ENCODE peak calls at places on chromosomes 2 and 18, in six cellular contexts. V is uterus, R is fibroblast of lung, G is upper lobe of right lung, J is fibroblast of the aortic adventitia, F is adrenal gland. I is an unnamed sample.

GRCh38 chr18:60157810-60158209 is 214.8 kb downstream of the MC4R start:
- DNase-seq in V (no peak), R (no peak), G (no peak), J (no peak), F (no peak), I (no peak)

GRCh38 chr2:42562474-42563144 is 5.8 kb upstream of the MTA3 start:
- DNase-seq in V (no peak), R (no peak), G (peak), J (no peak), F (no peak), I (no peak)

GRCh38 chr2:25234756-25235155 is 66.4 kb upstream of the POMC start:
- DNase-seq in V (no peak), R (no peak), G (no peak), J (no peak), F (no peak), I (no peak)

GRCh38 chr2:152369176-152369860 is 34.3 kb downstream of the FMNL2 start:
- DNase-seq in V (no peak), R (peak), G (no peak), J (peak), F (no peak), I (peak)

GRCh38 chr2:151297882-151298281 is 8.4 kb upstream of the NMI start:
- DNase-seq in V (no peak), R (no peak), G (no peak), J (no peak), F (no peak), I (no peak)

GRCh38 chr2:226123307-226123706 is 676.3 kb downstream of the IRS1 start:
- DNase-seq in V (no peak), R (peak), G (no peak), J (peak), F (no peak), I (peak)

GRCh38 chr2:43082111-43082877 is 144.1 kb downstream of the ZFP36L2 start:
- DNase-seq in V (peak), R (peak), G (no peak), J (peak), F (no peak), I (peak)

GRCh38 chr2:85710687-85711577 is 16.8 kb downstream of the GNLY start:
- DNase-seq in V (no peak), R (peak), G (peak), J (peak), F (no peak), I (peak)

GRCh38 chr18:66722671-66723070 is 118.8 kb upstream of the CDH19 start:
- DNase-seq in V (no peak), R (no peak), G (no peak), J (no peak), F (no peak), I (no peak)

GRCh38 chr2:31812051-31812798 is 198.6 kb downstream of the MEMO1 start:
- DNase-seq in V (no peak), R (no peak), G (no peak), J (peak), F (peak), I (peak)

GRCh38 chr2:42984617-42985016 is 192.2 kb upstream of the HAAO start:
- DNase-seq in V (no peak), R (no peak), G (peak), J (no peak), F (no peak), I (no peak)

GRCh38 chr18:68660355-68661183 is 54.3 kb downstream of the TMX3 start:
- DNase-seq in V (no peak), R (peak), G (no peak), J (peak), F (no peak), I (peak)

GRCh38 chr2:29325544-29325943 is 210.3 kb downstream of the CLIP4 start:
- DNase-seq in V (no peak), R (peak), G (no peak), J (no peak), F (no peak), I (no peak)

GRCh38 chr2:83991992-83992391 is 467.1 kb downstream of the SUCLG1 start:
- DNase-seq in V (no peak), R (no peak), G (no peak), J (no peak), F (peak), I (no peak)

GRCh38 chr18:1585881-1586488 is 681.3 kb downstream of the ADCYAP1 start:
- DNase-seq in V (no peak), R (peak), G (no peak), J (peak), F (no peak), I (peak)

GRCh38 chr2:121055088-121055487 is 229.9 kb downstream of the TFCP2L1 start:
- DNase-seq in V (no peak), R (no peak), G (no peak), J (no peak), F (no peak), I (no peak)

GRCh38 chr2:233288663-233289062 is 19.0 kb upstream of the SAG start:
- DNase-seq in V (no peak), R (no peak), G (no peak), J (no peak), F (no peak), I (peak)

GRCh38 chr2:134333646-134334189 is 79.8 kb downstream of the MGAT5 start:
- DNase-seq in V (no peak), R (no peak), G (no peak), J (peak), F (no peak), I (peak)

GRCh38 chr2:71482055-71482454 is 28.7 kb downstream of the DYSF start:
- DNase-seq in V (no peak), R (no peak), G (peak), J (no peak), F (no peak), I (no peak)

GRCh38 chr2:8320305-8320704 is 361.6 kb upstream of the ID2 start:
- DNase-seq in V (no peak), R (no peak), G (no peak), J (no peak), F (no peak), I (no peak)

GRCh38 chr2:240792658-240793312 is 27.2 kb downstream of the KIF1A start:
- DNase-seq in V (no peak), R (no peak), G (peak), J (no peak), F (no peak), I (no peak)

GRCh38 chr2:121075641-121076500 is 209.1 kb downstream of the TFCP2L1 start:
- DNase-seq in V (peak), R (peak), G (no peak), J (no peak), F (no peak), I (no peak)

GRCh38 chr2:197869501-197870111 is 65.2 kb downstream of the PLCL1 start:
- DNase-seq in V (no peak), R (peak), G (no peak), J (peak), F (no peak), I (peak)

GRCh38 chr2:181552808-181553207 is 95.6 kb downstream of the ITGA4 start:
- DNase-seq in V (no peak), R (peak), G (no peak), J (peak), F (no peak), I (no peak)

GRCh38 chr2:39929531-39929930 is 150.5 kb upstream of the THUMPD2 start:
- DNase-seq in V (no peak), R (no peak), G (no peak), J (no peak), F (no peak), I (no peak)

GRCh38 chr2:108970369-108970768 is 18.7 kb downstream of the EDAR start:
- DNase-seq in V (no peak), R (no peak), G (no peak), J (no peak), F (no peak), I (no peak)

GRCh38 chr2:218218409-218219185 is 1.6 kb downstream of the ARPC2 start:
- DNase-seq in V (no peak), R (no peak), G (no peak), J (peak), F (no peak), I (no peak)

GRCh38 chr2:219886615-219887014 is 259.2 kb downstream of the SLC4A3 start:
- DNase-seq in V (no peak), R (no peak), G (no peak), J (no peak), F (no peak), I (no peak)

GRCh38 chr18:67144342-67144741 is 372.2 kb downstream of the DSEL start:
- DNase-seq in V (no peak), R (no peak), G (no peak), J (no peak), F (no peak), I (no peak)

GRCh38 chr2:101047075-101047766 is 45.1 kb downstream of the RPL31 start:
- DNase-seq in V (no peak), R (peak), G (no peak), J (peak), F (no peak), I (no peak)

GRCh38 chr2:170714156-170715061 is 728 bp upstream of the SP5 start:
- DNase-seq in V (peak), R (no peak), G (peak), J (no peak), F (peak), I (no peak)

GRCh38 chr2:77191665-77192064 is 330.5 kb downstream of the LRRTM4 start:
- DNase-seq in V (no peak), R (no peak), G (no peak), J (no peak), F (no peak), I (no peak)

GRCh38 chr18:13823707-13824395 is at the start of gene MC5R:
- DNase-seq in V (peak), R (peak), G (peak), J (peak), F (peak), I (peak)

GRCh38 chr2:173249661-173250641 is 104.7 kb upstream of the CDCA7 start:
- DNase-seq in V (no peak), R (no peak), G (no peak), J (no peak), F (no peak), I (peak)

GRCh38 chr2:138829326-138829725 is 49.1 kb upstream of the NXPH2 start:
- DNase-seq in V (no peak), R (peak), G (no peak), J (no peak), F (peak), I (peak)
- TF ChIP-seq CTCF in V (no peak), R (no peak), G (peak), J (no peak), F (no peak), I (no peak)

GRCh38 chr2:241843321-241844065 is 15.2 kb downstream of the PDCD1 start:
- DNase-seq in V (peak), R (no peak), G (peak), J (no peak), F (peak), I (no peak)

GRCh38 chr2:241842620-241843211 is 16.0 kb downstream of the PDCD1 start:
- DNase-seq in V (peak), R (no peak), G (peak), J (no peak), F (peak), I (peak)

GRCh38 chr2:241844831-241845578 is 13.7 kb downstream of the PDCD1 start:
- DNase-seq in V (peak), R (no peak), G (no peak), J (no peak), F (peak), I (no peak)

GRCh38 chr2:241842067-241842415 is 16.7 kb downstream of the PDCD1 start:
- DNase-seq in V (no peak), R (no peak), G (no peak), J (no peak), F (no peak), I (no peak)

DNA sequence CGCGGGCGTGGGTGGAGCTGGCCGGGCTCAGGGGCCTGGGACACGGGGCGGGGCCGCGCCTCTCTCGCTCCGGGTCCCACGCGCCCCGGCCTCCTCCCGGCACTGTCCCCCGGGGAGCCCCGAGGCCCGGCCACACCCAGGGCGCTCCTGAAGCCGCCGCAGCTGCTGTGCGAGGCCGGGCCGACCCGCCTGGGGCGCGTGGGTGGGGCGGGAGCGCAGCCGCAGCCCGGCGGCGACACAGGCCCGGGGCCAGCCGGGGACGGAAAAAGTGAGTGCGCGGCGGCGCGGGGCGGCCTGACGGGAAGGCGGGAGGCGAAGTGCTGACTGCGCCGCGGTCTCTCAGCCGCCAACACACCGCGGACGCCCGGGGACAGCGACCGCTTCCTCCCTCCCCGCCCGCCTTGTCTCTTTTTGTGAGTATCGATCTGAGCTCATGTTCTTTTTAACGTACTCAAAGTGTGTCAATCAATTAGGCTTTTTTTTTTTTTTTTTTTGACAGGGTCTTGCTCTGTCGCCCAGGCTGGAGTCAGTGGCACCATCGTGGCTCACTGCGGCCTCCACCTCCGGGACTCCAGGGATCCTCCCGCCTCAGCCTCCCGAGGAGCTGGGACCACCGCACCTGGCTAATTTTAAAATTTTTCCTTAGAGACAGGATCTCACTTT is 14.5 kb downstream of the PDCD1 start:
- DNase-seq in V (peak), R (peak), G (peak), J (peak), F (peak), I (peak)
- H3K4me3 ChIP-seq in V (no peak), R (peak), G (peak), J (peak), F (no peak), I (peak)

GRCh38 chr2:208392300-208392699 is 14.3 kb upstream of the PTH2R start:
- DNase-seq in V (no peak), R (no peak), G (no peak), J (no peak), F (no peak), I (no peak)
- TF ChIP-seq CTCF in V (no peak), R (no peak), G (no peak), J (peak), F (no peak), I (peak)

DNA sequence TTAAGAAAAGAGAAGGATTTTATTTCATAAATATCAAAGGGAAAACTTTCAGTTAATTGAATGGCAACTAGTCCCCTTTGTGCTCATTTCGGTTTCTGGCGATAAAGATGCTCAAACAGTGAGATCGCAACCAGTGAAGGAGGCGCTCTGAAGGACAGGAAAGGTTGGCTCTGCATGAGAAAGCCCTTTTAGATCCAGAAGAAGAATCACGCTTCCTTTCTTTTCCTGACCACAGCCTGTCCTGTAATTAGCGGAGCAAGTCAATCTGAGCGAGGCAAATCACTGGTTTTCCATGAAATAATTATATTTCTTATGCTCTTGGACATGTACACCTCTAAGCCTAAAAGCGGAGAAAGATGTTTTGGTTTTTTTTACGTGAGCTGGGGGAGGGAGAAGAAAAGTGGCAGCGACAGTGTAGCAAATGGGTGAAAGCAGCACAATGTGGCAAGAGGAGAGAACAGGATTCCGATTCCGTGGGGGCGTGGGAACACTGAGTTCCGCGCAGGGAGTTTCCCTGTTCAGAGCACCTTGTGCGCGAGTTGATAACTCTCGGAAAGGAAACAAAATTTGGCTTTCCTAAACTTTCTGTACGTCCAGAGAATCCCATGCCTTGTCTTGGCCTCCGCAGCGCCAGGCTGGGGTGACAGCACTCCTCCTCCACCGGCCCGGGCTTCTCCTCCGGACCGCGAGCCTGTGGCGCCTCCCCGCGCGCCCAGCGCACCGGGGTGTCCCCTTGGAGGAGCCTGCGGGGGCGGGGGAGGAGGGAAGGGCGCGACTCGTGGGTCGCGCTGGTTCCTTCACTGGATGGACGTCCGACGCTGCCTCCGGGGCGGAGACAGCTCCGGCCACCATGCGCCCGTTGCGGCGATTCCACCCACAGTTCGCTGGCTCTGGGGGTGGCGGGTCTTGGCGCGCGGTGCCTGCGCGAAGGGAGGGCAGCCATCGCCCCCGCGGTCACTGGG is 620 bp upstream of the SLC9A2 start:
- DNase-seq in V (no peak), R (peak), G (peak), J (peak), F (no peak), I (peak)
- H3K4me3 ChIP-seq in V (no peak), R (peak), G (peak), J (peak), F (no peak), I (peak)

I was measured in fibroblast of villous mesenchyme.